ENCODE peak calls at places on chromosomes 5 and 9, in six cellular contexts. One of them, this sample, is unnamed.

GRCh38 chr9:110142868-110143866 is 64.8 kb downstream of the C9orf152 start:
- DNase-seq in GM12878: no peak
- DNase-seq in NCI-H526: peak; percentile 71
- DNase-seq in mammary epithelial cell: no peak
- DNase-seq in endothelial cell: no peak
- DNase-seq in right cardiac atrium: no peak
- DNase-seq in this sample: no peak

GRCh38 chr5:172224996-172225395 is 31.0 kb downstream of the EFCAB9 start:
- DNase-seq in right cardiac atrium: no peak
- DNase-seq in endothelial cell: no peak
- DNase-seq in GM12878: peak; percentile 13
- DNase-seq in mammary epithelial cell: no peak
- DNase-seq in NCI-H526: no peak
- DNase-seq in this sample: no peak

GRCh38 chr9:8916771-8917170 is 1117.2 kb upstream of the DMAC1 start:
- DNase-seq in mammary epithelial cell: no peak
- DNase-seq in NCI-H526: peak; percentile 61
- DNase-seq in endothelial cell: no peak
- DNase-seq in right cardiac atrium: no peak
- DNase-seq in GM12878: no peak
- DNase-seq in this sample: no peak

GRCh38 chr5:133565993-133566392 is 46.3 kb downstream of the FSTL4 start:
- DNase-seq in right cardiac atrium: peak; percentile 60
- DNase-seq in NCI-H526: no peak
- DNase-seq in GM12878: no peak
- DNase-seq in mammary epithelial cell: peak; percentile 30
- DNase-seq in endothelial cell: peak; percentile 58
- DNase-seq in this sample: no peak

GRCh38 chr9:91190062-91190461 is 171.7 kb downstream of the AUH start:
- DNase-seq in GM12878: no peak
- DNase-seq in right cardiac atrium: no peak
- DNase-seq in endothelial cell: no peak
- DNase-seq in mammary epithelial cell: no peak
- DNase-seq in NCI-H526: no peak
- DNase-seq in this sample: no peak

GRCh38 chr9:29349050-29349449 is 1775.8 kb upstream of the C9orf72 start:
- DNase-seq in NCI-H526: no peak
- DNase-seq in right cardiac atrium: no peak
- DNase-seq in endothelial cell: no peak
- DNase-seq in GM12878: no peak
- DNase-seq in mammary epithelial cell: no peak
- DNase-seq in this sample: no peak

GRCh38 chr5:14712666-14713065 is 48.1 kb downstream of the OTULIN start:
- DNase-seq in endothelial cell: no peak
- DNase-seq in GM12878: no peak
- DNase-seq in NCI-H526: no peak
- DNase-seq in right cardiac atrium: peak; percentile 62
- DNase-seq in mammary epithelial cell: no peak
- DNase-seq in this sample: no peak

GRCh38 chr9:37840560-37841194 is 40.1 kb downstream of the DCAF10 start:
- DNase-seq in endothelial cell: no peak
- DNase-seq in NCI-H526: no peak
- DNase-seq in mammary epithelial cell: peak; percentile 80
- DNase-seq in GM12878: no peak
- DNase-seq in right cardiac atrium: no peak
- DNase-seq in this sample: no peak

This sample was measured in retina.